ENCODE peak calls at places on chromosomes 1 and 21, in seven cellular contexts. Q is B cell; E is uterus; I is epithelial cell of proximal tubule; K is bronchial epithelial cell; S is PC-9; U is T-helper 2 cell treated with Interferon-gamma antibody and Interleukin-4, amounts not matched to agents 5 μg/mL and 100 μg/mL, for 36 hours. V is an unnamed sample.

GRCh38 chr1:172976222-172977041 is 74.3 kb downstream of the TNFSF18 start:
- DNase-seq in S (peak), Q (no peak), K (peak), I (peak), U (no peak), E (no peak), V (no peak)

GRCh38 chr1:205229916-205230700 is 2.4 kb downstream of the TMCC2 start:
- DNase-seq in U (no peak), I (no peak), S (no peak), E (no peak), Q (no peak), K (peak), V (peak)

GRCh38 chr1:177183801-177184200 is 13.0 kb downstream of the BRINP2 start:
- DNase-seq in S (no peak), U (no peak), I (no peak), Q (no peak), E (no peak), K (no peak), V (no peak)

GRCh38 chr1:231315887-231316286 is 21.8 kb downstream of the EXOC8 start:
- DNase-seq in U (peak), I (no peak), S (no peak), E (no peak), K (no peak), Q (no peak), V (no peak)

GRCh38 chr1:186842547-186842946 is 13.8 kb downstream of the PLA2G4A start:
- DNase-seq in E (no peak), K (no peak), Q (no peak), U (no peak), S (no peak), I (no peak), V (no peak)

GRCh38 chr1:246213947-246214346 is 293.1 kb downstream of the SMYD3 start:
- DNase-seq in I (no peak), Q (no peak), E (no peak), K (no peak), U (no peak), S (no peak), V (no peak)

GRCh38 chr1:31183927-31184554 is 55.6 kb downstream of the NKAIN1 start:
- DNase-seq in K (peak), S (no peak), U (peak), Q (peak), E (no peak), I (no peak), V (no peak)

GRCh38 chr1:24725209-24725651 is 20.0 kb upstream of the CLIC4 start:
- DNase-seq in I (no peak), K (no peak), E (no peak), U (no peak), S (peak), Q (no peak), V (no peak)

GRCh38 chr1:30679201-30679975 is 44.0 kb downstream of the MATN1 start:
- DNase-seq in K (no peak), U (no peak), I (no peak), S (no peak), Q (no peak), E (no peak), V (no peak)

GRCh38 chr1:6745073-6745472 is 40.2 kb upstream of the CAMTA1 start:
- DNase-seq in Q (no peak), E (no peak), I (no peak), U (peak), S (no peak), K (no peak), V (no peak)

GRCh38 chr1:27567931-27568246 is 36.1 kb downstream of the AHDC1 start:
- DNase-seq in U (no peak), Q (no peak), I (no peak), S (no peak), E (no peak), K (no peak), V (no peak)

GRCh38 chr1:40385437-40386310 is 12.1 kb downstream of the SMAP2 start:
- DNase-seq in U (peak), K (no peak), I (no peak), S (no peak), E (no peak), Q (peak), V (peak)

GRCh38 chr1:27592600-27593340 is 11.2 kb downstream of the AHDC1 start:
- DNase-seq in I (no peak), K (no peak), S (no peak), U (no peak), Q (no peak), E (peak), V (no peak)

GRCh38 chr1:36486436-36487335 is 4.0 kb upstream of the CSF3R start:
- DNase-seq in K (peak), S (peak), Q (peak), U (no peak), E (no peak), I (peak), V (peak)

GRCh38 chr1:58932820-58933598 is 149.2 kb upstream of the JUN start:
- DNase-seq in E (no peak), K (peak), I (peak), S (peak), U (no peak), Q (no peak), V (no peak)

GRCh38 chr1:117076648-117077047 is 16.5 kb downstream of the TTF2 start:
- DNase-seq in U (no peak), S (no peak), I (no peak), E (no peak), K (no peak), Q (no peak), V (no peak)

GRCh38 chr21:25582888-25583287 is 24.4 kb downstream of the MRPL39 start:
- DNase-seq in K (no peak), E (no peak), I (no peak), S (no peak), Q (no peak), U (no peak), V (no peak)

GRCh38 chr21:14995695-14996490 is 68.9 kb downstream of the NRIP1 start:
- DNase-seq in I (peak), Q (no peak), S (no peak), U (no peak), E (no peak), K (no peak), V (no peak)

GRCh38 chr1:116179398-116179797 is 68.2 kb downstream of the MAB21L3 start:
- DNase-seq in S (no peak), I (no peak), K (no peak), E (no peak), Q (no peak), U (no peak), V (no peak)

GRCh38 chr1:52192024-52192423 is 50.1 kb downstream of the ZFYVE9 start:
- DNase-seq in S (no peak), I (no peak), U (no peak), K (no peak), E (no peak), Q (no peak), V (no peak)

GRCh38 chr1:156840186-156840585 is 18.7 kb downstream of the INSRR start:
- DNase-seq in Q (no peak), U (no peak), E (no peak), I (no peak), S (no peak), K (no peak), V (no peak)

GRCh38 chr21:45228171-45228641 is 59.5 kb downstream of the POFUT2 start:
- DNase-seq in E (no peak), K (peak), S (peak), U (peak), I (peak), Q (no peak), V (no peak)

GRCh38 chr1:115958866-115959265 is 17.4 kb upstream of the SLC22A15 start:
- DNase-seq in I (no peak), Q (no peak), U (no peak), S (no peak), E (no peak), K (no peak), V (no peak)

GRCh38 chr1:69710484-69710883 is 142.8 kb downstream of the LRRC7 start:
- DNase-seq in I (no peak), E (no peak), Q (no peak), K (no peak), U (no peak), S (no peak), V (no peak)

V was measured in GF-D8.